ENCODE peak calls at places on chromosomes 7 and 10, in eight cellular contexts. V, O, I, E, Q, C, L and W are unnamed samples.

GRCh38 chr10:132634241-132634946 is 96.8 kb downstream of the INPP5A start:
- DNase-seq in V (no peak), O (no peak), I (no peak), E (no peak), Q (no peak), C (no peak), L (no peak), W (no peak)

GRCh38 chr7:4226166-4226857 is 455.8 kb upstream of the FOXK1 start:
- DNase-seq in V (peak), O (peak), I (peak), E (no peak), Q (no peak), C (no peak), L (no peak), W (no peak)

GRCh38 chr10:62027841-62028501 is 126.5 kb downstream of the ARID5B start:
- DNase-seq in V (no peak), O (no peak), I (no peak), E (no peak), Q (no peak), C (no peak), L (no peak), W (no peak)

GRCh38 chr7:1666251-1666778 is 3.8 kb upstream of the ELFN1 start:
- DNase-seq in V (no peak), O (no peak), I (no peak), E (no peak), Q (peak), C (no peak), L (no peak), W (no peak)

GRCh38 chr7:29158748-29159147 is 12.4 kb upstream of the CPVL start:
- DNase-seq in V (no peak), O (no peak), I (no peak), E (no peak), Q (no peak), C (no peak), L (no peak), W (no peak)

GRCh38 chr7:136102881-136103280 is 125.7 kb upstream of the MTPN start:
- DNase-seq in V (no peak), O (no peak), I (no peak), E (no peak), Q (no peak), C (no peak), L (no peak), W (no peak)

GRCh38 chr10:110944997-110945396 is 25.6 kb downstream of the SHOC2 start:
- DNase-seq in V (no peak), O (no peak), I (no peak), E (no peak), Q (no peak), C (no peak), L (no peak), W (peak)

GRCh38 chr10:6353526-6353925 is 150.8 kb downstream of the PFKFB3 start:
- DNase-seq in V (no peak), O (no peak), I (no peak), E (peak), Q (no peak), C (no peak), L (no peak), W (no peak)

GRCh38 chr7:122448893-122449589 is 144.5 kb upstream of the FEZF1 start:
- DNase-seq in V (no peak), O (no peak), I (no peak), E (no peak), Q (no peak), C (no peak), L (no peak), W (no peak)

GRCh38 chr7:139821349-139822115 is 7.5 kb upstream of the TBXAS1 start:
- DNase-seq in V (no peak), O (no peak), I (no peak), E (no peak), Q (no peak), C (no peak), L (no peak), W (no peak)

GRCh38 chr10:118595598-118596425 is at the start of gene PRLHR:
- DNase-seq in V (no peak), O (peak), I (peak), E (no peak), Q (peak), C (no peak), L (no peak), W (no peak)

GRCh38 chr7:100745184-100745583 is 11.8 kb downstream of the ZAN start:
- DNase-seq in V (peak), O (peak), I (no peak), E (no peak), Q (no peak), C (peak), L (no peak), W (peak)

GRCh38 chr7:41709621-41710020 is 6.7 kb upstream of the INHBA start:
- DNase-seq in V (no peak), O (no peak), I (no peak), E (peak), Q (no peak), C (peak), L (no peak), W (peak)

GRCh38 chr10:52502237-52502636 is 188.2 kb downstream of the DKK1 start:
- DNase-seq in V (no peak), O (no peak), I (no peak), E (no peak), Q (no peak), C (no peak), L (no peak), W (no peak)

GRCh38 chr7:136803028-136803427 is 65.4 kb upstream of the CHRM2 start:
- DNase-seq in V (no peak), O (no peak), I (no peak), E (no peak), Q (no peak), C (no peak), L (no peak), W (no peak)

GRCh38 chr10:77297370-77297692 is 340.3 kb downstream of the KCNMA1 start:
- DNase-seq in V (no peak), O (peak), I (no peak), E (peak), Q (no peak), C (no peak), L (no peak), W (peak)

GRCh38 chr7:130491841-130492518 is at the start of gene MEST:
- DNase-seq in V (no peak), O (peak), I (no peak), E (no peak), Q (no peak), C (no peak), L (no peak), W (peak)

GRCh38 chr10:1573981-1574380 is 163.3 kb downstream of the ADARB2 start:
- DNase-seq in V (no peak), O (no peak), I (no peak), E (no peak), Q (no peak), C (no peak), L (no peak), W (no peak)

GRCh38 chr7:2231992-2232765 is 566 bp downstream of the MAD1L1 start:
- DNase-seq in V (no peak), O (no peak), I (no peak), E (no peak), Q (peak), C (no peak), L (peak), W (no peak)

GRCh38 chr10:132418520-132419416 is 21.8 kb downstream of the PWWP2B start:
- DNase-seq in V (peak), O (no peak), I (peak), E (no peak), Q (peak), C (no peak), L (no peak), W (no peak)

GRCh38 chr7:131016230-131016629 is 282.2 kb upstream of the KLF14 start:
- DNase-seq in V (no peak), O (no peak), I (no peak), E (no peak), Q (no peak), C (no peak), L (no peak), W (no peak)